ENCODE peak calls at places on chromosomes 1 and 21, in seven cellular contexts. One of them, this sample, is unnamed.

GRCh38 chr1:173666646-173667045 is 3.0 kb downstream of the ANKRD45 start:
- DNase-seq in stimulated activated CD8-positive, alpha-beta memory T cell treated with anti-CD3 and anti-CD28 coated beads, Interleukin-4, amount 100 ng/mL, for 1 hour: no peak
- DNase-seq in Caki2: no peak
- DNase-seq in iris pigment epithelial cell: peak
- DNase-seq in substantia nigra: no peak
- DNase-seq in OCI-M1: no peak
- DNase-seq in AG08396: no peak
- DNase-seq in this sample: no peak

GRCh38 chr1:56758135-56758534 is 61.1 kb downstream of the FYB2 start:
- DNase-seq in OCI-M1: no peak
- DNase-seq in Caki2: peak
- DNase-seq in iris pigment epithelial cell: no peak
- DNase-seq in stimulated activated CD8-positive, alpha-beta memory T cell treated with anti-CD3 and anti-CD28 coated beads, Interleukin-4, amount 100 ng/mL, for 1 hour: no peak
- DNase-seq in AG08396: no peak
- DNase-seq in substantia nigra: no peak
- DNase-seq in this sample: no peak

GRCh38 chr1:99808391-99809115 is 41.6 kb upstream of the AGL start:
- DNase-seq in AG08396: peak
- DNase-seq in iris pigment epithelial cell: peak
- DNase-seq in OCI-M1: peak
- DNase-seq in stimulated activated CD8-positive, alpha-beta memory T cell treated with anti-CD3 and anti-CD28 coated beads, Interleukin-4, amount 100 ng/mL, for 1 hour: no peak
- DNase-seq in Caki2: peak
- DNase-seq in substantia nigra: no peak
- DNase-seq in this sample: no peak

GRCh38 chr1:6502000-6502891 is 10.8 kb upstream of the PLEKHG5 start:
- DNase-seq in iris pigment epithelial cell: no peak
- DNase-seq in AG08396: no peak
- DNase-seq in Caki2: no peak
- DNase-seq in substantia nigra: peak
- DNase-seq in stimulated activated CD8-positive, alpha-beta memory T cell treated with anti-CD3 and anti-CD28 coated beads, Interleukin-4, amount 100 ng/mL, for 1 hour: no peak
- DNase-seq in OCI-M1: no peak
- DNase-seq in this sample: peak

GRCh38 chr1:243705585-243705984 is 144.5 kb downstream of the AKT3 start:
- DNase-seq in Caki2: no peak
- DNase-seq in OCI-M1: no peak
- DNase-seq in AG08396: no peak
- DNase-seq in stimulated activated CD8-positive, alpha-beta memory T cell treated with anti-CD3 and anti-CD28 coated beads, Interleukin-4, amount 100 ng/mL, for 1 hour: no peak
- DNase-seq in substantia nigra: no peak
- DNase-seq in iris pigment epithelial cell: peak
- DNase-seq in this sample: no peak

GRCh38 chr1:44357710-44358109 is 2.7 kb upstream of the ERI3 start:
- DNase-seq in stimulated activated CD8-positive, alpha-beta memory T cell treated with anti-CD3 and anti-CD28 coated beads, Interleukin-4, amount 100 ng/mL, for 1 hour: no peak
- DNase-seq in OCI-M1: no peak
- DNase-seq in iris pigment epithelial cell: no peak
- DNase-seq in substantia nigra: no peak
- DNase-seq in Caki2: no peak
- DNase-seq in AG08396: no peak
- DNase-seq in this sample: no peak

GRCh38 chr1:163072658-163073057 is 3.5 kb downstream of the RGS4 start:
- DNase-seq in stimulated activated CD8-positive, alpha-beta memory T cell treated with anti-CD3 and anti-CD28 coated beads, Interleukin-4, amount 100 ng/mL, for 1 hour: no peak
- DNase-seq in substantia nigra: no peak
- DNase-seq in AG08396: no peak
- DNase-seq in iris pigment epithelial cell: peak
- DNase-seq in OCI-M1: no peak
- DNase-seq in Caki2: peak
- DNase-seq in this sample: no peak

GRCh38 chr1:65063025-65063424 is 85.0 kb upstream of the AK4 start:
- DNase-seq in stimulated activated CD8-positive, alpha-beta memory T cell treated with anti-CD3 and anti-CD28 coated beads, Interleukin-4, amount 100 ng/mL, for 1 hour: no peak
- DNase-seq in AG08396: no peak
- DNase-seq in OCI-M1: peak
- DNase-seq in iris pigment epithelial cell: no peak
- DNase-seq in substantia nigra: no peak
- DNase-seq in Caki2: no peak
- DNase-seq in this sample: no peak

GRCh38 chr21:28447453-28447852 is 545.2 kb downstream of the LTN1 start:
- DNase-seq in AG08396: peak
- DNase-seq in OCI-M1: no peak
- DNase-seq in Caki2: no peak
- DNase-seq in substantia nigra: no peak
- DNase-seq in iris pigment epithelial cell: peak
- DNase-seq in stimulated activated CD8-positive, alpha-beta memory T cell treated with anti-CD3 and anti-CD28 coated beads, Interleukin-4, amount 100 ng/mL, for 1 hour: no peak
- DNase-seq in this sample: no peak

GRCh38 chr1:41073971-41074370 is 52.4 kb upstream of the SLFNL1 start:
- DNase-seq in substantia nigra: no peak
- DNase-seq in iris pigment epithelial cell: peak
- DNase-seq in stimulated activated CD8-positive, alpha-beta memory T cell treated with anti-CD3 and anti-CD28 coated beads, Interleukin-4, amount 100 ng/mL, for 1 hour: no peak
- DNase-seq in AG08396: peak
- DNase-seq in OCI-M1: no peak
- DNase-seq in Caki2: peak
- DNase-seq in this sample: no peak

GRCh38 chr1:195663549-195664280 is 944.5 kb downstream of the KCNT2 start:
- DNase-seq in stimulated activated CD8-positive, alpha-beta memory T cell treated with anti-CD3 and anti-CD28 coated beads, Interleukin-4, amount 100 ng/mL, for 1 hour: no peak
- DNase-seq in Caki2: peak
- DNase-seq in AG08396: peak
- DNase-seq in OCI-M1: peak
- DNase-seq in substantia nigra: no peak
- DNase-seq in iris pigment epithelial cell: peak
- DNase-seq in this sample: no peak

GRCh38 chr1:203173156-203173555 is 2.5 kb downstream of the MYBPH start:
- DNase-seq in stimulated activated CD8-positive, alpha-beta memory T cell treated with anti-CD3 and anti-CD28 coated beads, Interleukin-4, amount 100 ng/mL, for 1 hour: no peak
- DNase-seq in substantia nigra: no peak
- DNase-seq in iris pigment epithelial cell: no peak
- DNase-seq in OCI-M1: no peak
- DNase-seq in Caki2: no peak
- DNase-seq in AG08396: no peak
- DNase-seq in this sample: no peak

GRCh38 chr1:113811888-113812660 is at the start of gene RSBN1:
- DNase-seq in substantia nigra: peak
- DNase-seq in stimulated activated CD8-positive, alpha-beta memory T cell treated with anti-CD3 and anti-CD28 coated beads, Interleukin-4, amount 100 ng/mL, for 1 hour: peak
- DNase-seq in iris pigment epithelial cell: peak
- DNase-seq in Caki2: peak
- DNase-seq in AG08396: peak
- DNase-seq in OCI-M1: peak
- DNase-seq in this sample: peak

GRCh38 chr1:156815851-156816536 is 654 bp downstream of the SH2D2A start:
- DNase-seq in substantia nigra: no peak
- DNase-seq in stimulated activated CD8-positive, alpha-beta memory T cell treated with anti-CD3 and anti-CD28 coated beads, Interleukin-4, amount 100 ng/mL, for 1 hour: no peak
- DNase-seq in AG08396: no peak
- DNase-seq in Caki2: no peak
- DNase-seq in iris pigment epithelial cell: no peak
- DNase-seq in OCI-M1: no peak
- DNase-seq in this sample: no peak

GRCh38 chr1:246280551-246280950 is 226.5 kb downstream of the SMYD3 start:
- DNase-seq in substantia nigra: no peak
- DNase-seq in stimulated activated CD8-positive, alpha-beta memory T cell treated with anti-CD3 and anti-CD28 coated beads, Interleukin-4, amount 100 ng/mL, for 1 hour: no peak
- DNase-seq in AG08396: no peak
- DNase-seq in iris pigment epithelial cell: peak
- DNase-seq in Caki2: peak
- DNase-seq in OCI-M1: peak
- DNase-seq in this sample: no peak

GRCh38 chr1:232950919-232951579 is 638 bp downstream of the NTPCR start:
- DNase-seq in stimulated activated CD8-positive, alpha-beta memory T cell treated with anti-CD3 and anti-CD28 coated beads, Interleukin-4, amount 100 ng/mL, for 1 hour: no peak
- DNase-seq in OCI-M1: peak
- DNase-seq in substantia nigra: no peak
- DNase-seq in AG08396: peak
- DNase-seq in Caki2: peak
- DNase-seq in iris pigment epithelial cell: peak
- DNase-seq in this sample: peak

GRCh38 chr1:61361971-61362370 is 279.6 kb downstream of the NFIA start:
- DNase-seq in iris pigment epithelial cell: no peak
- DNase-seq in stimulated activated CD8-positive, alpha-beta memory T cell treated with anti-CD3 and anti-CD28 coated beads, Interleukin-4, amount 100 ng/mL, for 1 hour: no peak
- DNase-seq in OCI-M1: no peak
- DNase-seq in Caki2: no peak
- DNase-seq in AG08396: no peak
- DNase-seq in substantia nigra: no peak
- DNase-seq in this sample: no peak

GRCh38 chr1:18965206-18966173 is 9.0 kb upstream of the IFFO2 start:
- DNase-seq in substantia nigra: no peak
- DNase-seq in iris pigment epithelial cell: peak
- DNase-seq in AG08396: no peak
- DNase-seq in Caki2: peak
- DNase-seq in OCI-M1: no peak
- DNase-seq in stimulated activated CD8-positive, alpha-beta memory T cell treated with anti-CD3 and anti-CD28 coated beads, Interleukin-4, amount 100 ng/mL, for 1 hour: no peak
- DNase-seq in this sample: no peak

GRCh38 chr1:150968491-150968890 is 6.1 kb downstream of the CERS2 start:
- DNase-seq in AG08396: no peak
- DNase-seq in stimulated activated CD8-positive, alpha-beta memory T cell treated with anti-CD3 and anti-CD28 coated beads, Interleukin-4, amount 100 ng/mL, for 1 hour: no peak
- DNase-seq in Caki2: no peak
- DNase-seq in iris pigment epithelial cell: no peak
- DNase-seq in OCI-M1: no peak
- DNase-seq in substantia nigra: peak
- DNase-seq in this sample: peak

GRCh38 chr1:179816196-179816960 is 61.2 kb downstream of the TOR1AIP2 start:
- DNase-seq in substantia nigra: no peak
- DNase-seq in stimulated activated CD8-positive, alpha-beta memory T cell treated with anti-CD3 and anti-CD28 coated beads, Interleukin-4, amount 100 ng/mL, for 1 hour: no peak
- DNase-seq in Caki2: peak
- DNase-seq in OCI-M1: no peak
- DNase-seq in AG08396: no peak
- DNase-seq in iris pigment epithelial cell: peak
- DNase-seq in this sample: no peak

GRCh38 chr1:74729741-74730478 is 2.9 kb downstream of the CRYZ start:
- DNase-seq in substantia nigra: no peak
- DNase-seq in OCI-M1: no peak
- DNase-seq in iris pigment epithelial cell: peak
- DNase-seq in AG08396: peak
- DNase-seq in Caki2: peak
- DNase-seq in stimulated activated CD8-positive, alpha-beta memory T cell treated with anti-CD3 and anti-CD28 coated beads, Interleukin-4, amount 100 ng/mL, for 1 hour: no peak
- DNase-seq in this sample: no peak

GRCh38 chr1:94094466-94095111 is 26.4 kb downstream of the ABCA4 start:
- DNase-seq in OCI-M1: peak
- DNase-seq in iris pigment epithelial cell: peak
- DNase-seq in stimulated activated CD8-positive, alpha-beta memory T cell treated with anti-CD3 and anti-CD28 coated beads, Interleukin-4, amount 100 ng/mL, for 1 hour: no peak
- DNase-seq in substantia nigra: peak
- DNase-seq in Caki2: no peak
- DNase-seq in AG08396: peak
- DNase-seq in this sample: peak